ENCODE peak calls at places on chromosome 18, in nine cellular contexts. X is choroid plexus epithelial cell, D is right lobe of liver, S is uterus, V is nephron progenitor cell, Q is fibroblast of the aortic adventitia, U is adrenal gland, O is left ventricle myocardium inferior, C is GM13977. T is an unnamed sample.

GRCh38 chr18:62089174-62089573 is 97.7 kb downstream of the PIGN start:
- DNase-seq in X (no peak), D (no peak), S (no peak), V (no peak), Q (no peak), U (no peak), O (no peak), C (no peak), T (no peak)

GRCh38 chr18:492451-492850 is 8.1 kb downstream of the COLEC12 start:
- DNase-seq in X (no peak), D (no peak), S (no peak), V (no peak), Q (peak), U (no peak), O (no peak), C (no peak), T (no peak)

GRCh38 chr18:78607221-78607620 is 372.4 kb upstream of the SALL3 start:
- DNase-seq in X (no peak), D (no peak), S (no peak), V (no peak), Q (no peak), U (no peak), O (no peak), C (no peak), T (no peak)

GRCh38 chr18:79571221-79572092 is 108.1 kb upstream of the CTDP1 start:
- DNase-seq in X (no peak), D (peak), S (no peak), V (no peak), Q (no peak), U (no peak), O (no peak), C (no peak), T (no peak)

GRCh38 chr18:6633370-6633769 is 96.1 kb upstream of the ARHGAP28 start:
- DNase-seq in X (peak), D (no peak), S (no peak), V (no peak), Q (no peak), U (no peak), O (no peak), C (no peak), T (no peak)

GRCh38 chr18:78898066-78898465 is 81.6 kb upstream of the SALL3 start:
- DNase-seq in X (no peak), D (no peak), S (no peak), V (no peak), Q (no peak), U (no peak), O (no peak), C (no peak), T (no peak)

GRCh38 chr18:37393945-37394609 is 171.5 kb downstream of the CELF4 start:
- DNase-seq in X (peak), D (peak), S (peak), V (peak), Q (peak), U (peak), O (peak), C (peak), T (no peak)

GRCh38 chr18:31658670-31659573 is 25.5 kb downstream of the B4GALT6 start:
- DNase-seq in X (peak), D (no peak), S (no peak), V (no peak), Q (no peak), U (no peak), O (no peak), C (peak), T (no peak)

GRCh38 chr18:61935362-61935761 is 42.6 kb upstream of the RNF152 start:
- DNase-seq in X (no peak), D (no peak), S (no peak), V (no peak), Q (no peak), U (no peak), O (no peak), C (no peak), T (no peak)

GRCh38 chr18:37294951-37295350 is 270.6 kb downstream of the CELF4 start:
- DNase-seq in X (peak), D (no peak), S (no peak), V (peak), Q (no peak), U (no peak), O (no peak), C (no peak), T (no peak)

GRCh38 chr18:10378688-10379465 is 75.6 kb upstream of the APCDD1 start:
- DNase-seq in X (no peak), D (no peak), S (no peak), V (no peak), Q (no peak), U (no peak), O (no peak), C (no peak), T (no peak)

GRCh38 chr18:36376361-36376760 is 78.8 kb downstream of the FHOD3 start:
- DNase-seq in X (peak), D (no peak), S (no peak), V (no peak), Q (no peak), U (peak), O (no peak), C (no peak), T (no peak)

GRCh38 chr18:79581911-79582310 is 97.7 kb upstream of the CTDP1 start:
- DNase-seq in X (no peak), D (peak), S (no peak), V (no peak), Q (no peak), U (no peak), O (no peak), C (no peak), T (no peak)

GRCh38 chr18:5628512-5629255 is 84.9 kb upstream of the EPB41L3 start:
- DNase-seq in X (peak), D (peak), S (peak), V (peak), Q (peak), U (peak), O (peak), C (peak), T (no peak)

GRCh38 chr18:3852321-3852720 is 402.3 kb downstream of the TGIF1 start:
- DNase-seq in X (no peak), D (no peak), S (no peak), V (no peak), Q (no peak), U (no peak), O (no peak), C (no peak), T (no peak)

GRCh38 chr18:74861154-74861553 is 263.5 kb downstream of the ZNF407 start:
- DNase-seq in X (peak), D (no peak), S (no peak), V (no peak), Q (peak), U (no peak), O (no peak), C (no peak), T (no peak)

GRCh38 chr18:23719634-23720201 is 30.5 kb downstream of the LAMA3 start:
- DNase-seq in X (peak), D (no peak), S (peak), V (no peak), Q (peak), U (peak), O (no peak), C (no peak), T (no peak)

GRCh38 chr18:60411715-60412114 is 39.1 kb upstream of the MC4R start:
- DNase-seq in X (peak), D (no peak), S (no peak), V (no peak), Q (no peak), U (no peak), O (no peak), C (no peak), T (no peak)

GRCh38 chr18:24633121-24633520 is 172.7 kb downstream of the HRH4 start:
- DNase-seq in X (no peak), D (no peak), S (no peak), V (no peak), Q (no peak), U (no peak), O (no peak), C (no peak), T (no peak)

GRCh38 chr18:44198296-44199284 is 482.1 kb upstream of the SETBP1 start:
- DNase-seq in X (no peak), D (no peak), S (no peak), V (no peak), Q (no peak), U (no peak), O (no peak), C (no peak), T (no peak)

GRCh38 chr18:12993439-12993838 is 2.3 kb downstream of the CEP192 start:
- DNase-seq in X (no peak), D (no peak), S (no peak), V (no peak), Q (no peak), U (no peak), O (no peak), C (no peak), T (no peak)

GRCh38 chr18:524496-524895 is 24.0 kb upstream of the COLEC12 start:
- DNase-seq in X (peak), D (no peak), S (peak), V (no peak), Q (peak), U (no peak), O (no peak), C (no peak), T (no peak)

GRCh38 chr18:79965119-79965902 is 868 bp downstream of the HSBP1L1 start:
- DNase-seq in X (peak), D (peak), S (no peak), V (no peak), Q (peak), U (peak), O (no peak), C (peak), T (peak)

GRCh38 chr18:47345996-47346395 is 94.5 kb upstream of the SKOR2 start:
- DNase-seq in X (no peak), D (no peak), S (no peak), V (no peak), Q (no peak), U (no peak), O (no peak), C (no peak), T (no peak)

GRCh38 chr18:62825382-62825781 is 110.0 kb downstream of the PHLPP1 start:
- DNase-seq in X (no peak), D (no peak), S (no peak), V (no peak), Q (no peak), U (no peak), O (no peak), C (no peak), T (no peak)

GRCh38 chr18:7388752-7389151 is 157.9 kb downstream of the LRRC30 start:
- DNase-seq in X (no peak), D (no peak), S (no peak), V (no peak), Q (no peak), U (no peak), O (no peak), C (no peak), T (no peak)

GRCh38 chr18:59067873-59068272 is 71.8 kb upstream of the SEC11C start:
- DNase-seq in X (peak), D (no peak), S (no peak), V (peak), Q (peak), U (no peak), O (no peak), C (no peak), T (no peak)

GRCh38 chr18:49632588-49632987 is 70.7 kb downstream of the LIPG start:
- DNase-seq in X (no peak), D (no peak), S (no peak), V (no peak), Q (no peak), U (no peak), O (no peak), C (no peak), T (no peak)

GRCh38 chr18:11176416-11176815 is 27.0 kb upstream of the PIEZO2 start:
- DNase-seq in X (no peak), D (no peak), S (no peak), V (no peak), Q (peak), U (no peak), O (no peak), C (no peak), T (no peak)

GRCh38 chr18:65761636-65762310 is 11.0 kb downstream of the CDH7 start:
- DNase-seq in X (no peak), D (no peak), S (no peak), V (no peak), Q (no peak), U (no peak), O (no peak), C (no peak), T (no peak)

GRCh38 chr18:3842844-3843243 is 392.9 kb downstream of the TGIF1 start:
- DNase-seq in X (no peak), D (no peak), S (no peak), V (no peak), Q (no peak), U (no peak), O (no peak), C (no peak), T (no peak)

GRCh38 chr18:60266558-60266957 is 106.0 kb downstream of the MC4R start:
- DNase-seq in X (no peak), D (no peak), S (no peak), V (no peak), Q (no peak), U (peak), O (no peak), C (no peak), T (no peak)

GRCh38 chr18:48531979-48532378 is 6.9 kb upstream of the CTIF start:
- DNase-seq in X (no peak), D (no peak), S (no peak), V (no peak), Q (no peak), U (peak), O (no peak), C (no peak), T (no peak)
- TF ChIP-seq CTCF in X (no peak), D (no peak), S (no peak), V (no peak), Q (no peak), U (no peak), O (no peak), C (no peak), T (no peak)

GRCh38 chr18:76395609-76396008 is 99.4 kb downstream of the ZNF516 start:
- DNase-seq in X (no peak), D (no peak), S (peak), V (no peak), Q (no peak), U (peak), O (no peak), C (no peak), T (peak)

GRCh38 chr18:76397631-76398030 is 97.4 kb downstream of the ZNF516 start:
- DNase-seq in X (no peak), D (no peak), S (no peak), V (no peak), Q (no peak), U (peak), O (no peak), C (no peak), T (no peak)

GRCh38 chr18:76398295-76398694 is 96.7 kb downstream of the ZNF516 start:
- DNase-seq in X (no peak), D (no peak), S (peak), V (no peak), Q (no peak), U (peak), O (no peak), C (no peak), T (no peak)

GRCh38 chr18:76394780-76395476 is 100.1 kb downstream of the ZNF516 start:
- DNase-seq in X (no peak), D (no peak), S (peak), V (no peak), Q (peak), U (peak), O (no peak), C (no peak), T (no peak)

GRCh38 chr18:76396792-76397191 is 98.2 kb downstream of the ZNF516 start:
- DNase-seq in X (no peak), D (no peak), S (peak), V (no peak), Q (no peak), U (peak), O (no peak), C (no peak), T (no peak)
- TF ChIP-seq CTCF in X (peak), D (no peak), S (no peak), V (no peak), Q (peak), U (no peak), O (no peak), C (no peak), T (no peak)

DNA sequence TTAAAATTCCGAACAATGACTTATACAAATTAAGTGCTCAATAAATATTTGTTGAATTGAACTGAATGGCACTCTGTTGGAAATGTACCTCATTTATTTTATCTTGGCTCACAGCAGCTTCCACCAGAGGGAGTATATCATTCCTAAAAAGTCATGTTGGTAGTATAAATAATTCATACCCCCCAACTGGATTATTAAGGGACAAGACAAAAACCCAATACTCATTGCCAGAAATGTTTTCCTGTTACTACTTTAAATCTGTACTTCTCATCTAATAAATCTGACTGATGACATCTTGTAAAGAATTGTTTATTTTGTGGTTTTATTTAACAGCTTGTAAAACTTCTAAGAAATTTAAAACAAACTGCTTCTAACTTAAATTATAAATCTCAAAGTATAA is 163.9 kb downstream of the CDH2 start:
- DNase-seq in X (peak), D (no peak), S (no peak), V (no peak), Q (peak), U (no peak), O (no peak), C (no peak), T (no peak)
- TF ChIP-seq CTCF in X (peak), D (peak), S (no peak), V (peak), Q (peak), U (peak), O (peak), C (no peak), T (no peak)

DNA sequence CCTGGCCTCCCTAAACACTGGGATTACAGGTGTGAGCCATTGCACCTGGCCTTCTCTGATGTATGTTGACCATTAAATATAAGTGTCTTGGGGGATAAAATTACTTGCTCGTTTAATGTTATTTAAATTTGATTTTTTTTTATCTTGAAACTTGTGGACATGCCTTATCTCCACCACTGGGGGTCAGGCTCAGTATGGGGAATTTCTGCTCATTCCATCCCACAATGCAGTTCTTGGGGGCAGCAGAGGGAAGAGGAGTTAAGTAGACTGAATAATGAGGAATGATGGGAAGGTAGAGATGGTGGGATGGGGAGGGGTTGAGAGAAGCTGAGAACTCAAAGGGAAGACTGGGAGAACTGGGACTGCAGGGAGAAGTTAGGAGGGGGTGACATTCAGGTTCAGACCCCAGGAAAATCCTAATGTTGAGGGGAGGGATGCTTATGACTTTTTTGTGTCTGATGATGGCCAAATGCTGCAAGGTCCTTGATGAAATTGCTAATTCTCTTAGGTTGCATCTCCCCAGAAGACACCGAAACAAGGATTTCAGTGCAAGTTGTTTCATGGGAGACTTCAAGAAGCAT is 174.2 kb downstream of the MIB1 start:
- DNase-seq in X (peak), D (no peak), S (no peak), V (peak), Q (peak), U (peak), O (no peak), C (no peak), T (no peak)
- TF ChIP-seq CTCF in X (peak), D (peak), S (peak), V (peak), Q (peak), U (peak), O (peak), C (peak), T (no peak)

GRCh38 chr18:57443716-57444115 is 8.5 kb downstream of the ONECUT2 start:
- DNase-seq in X (no peak), D (no peak), S (no peak), V (no peak), Q (no peak), U (no peak), O (no peak), C (no peak), T (no peak)
- TF ChIP-seq CTCF in X (no peak), D (no peak), S (no peak), V (no peak), Q (no peak), U (no peak), O (no peak), C (no peak), T (no peak)